ENCODE peak calls at places on chromosome 15, in seven cellular contexts. One of them, this sample, is unnamed.

GRCh38 chr15:51240066-51240465 is 98.3 kb downstream of the CYP19A1 start:
- DNase-seq in right lobe of liver: no peak
- DNase-seq in IMR-90: no peak
- DNase-seq in HepG2: no peak
- DNase-seq in endothelial cell of umbilical vein: no peak
- DNase-seq in vagina: no peak
- DNase-seq in heart left ventricle: no peak
- DNase-seq in this sample: no peak

GRCh38 chr15:39885099-39885777 is 34.8 kb downstream of the GPR176 start:
- DNase-seq in right lobe of liver: no peak
- DNase-seq in IMR-90: no peak
- DNase-seq in HepG2: no peak
- DNase-seq in endothelial cell of umbilical vein: no peak
- DNase-seq in vagina: no peak
- DNase-seq in heart left ventricle: no peak
- DNase-seq in this sample: no peak

GRCh38 chr15:28128036-28128435 is 28.9 kb upstream of the OCA2 start:
- DNase-seq in right lobe of liver: no peak
- DNase-seq in IMR-90: no peak
- DNase-seq in HepG2: no peak
- DNase-seq in endothelial cell of umbilical vein: no peak
- DNase-seq in vagina: no peak
- DNase-seq in heart left ventricle: peak
- DNase-seq in this sample: no peak

GRCh38 chr15:57878573-57878972 is 172.1 kb downstream of the POLR2M start:
- DNase-seq in right lobe of liver: no peak
- DNase-seq in IMR-90: no peak
- DNase-seq in HepG2: no peak
- DNase-seq in endothelial cell of umbilical vein: peak
- DNase-seq in vagina: no peak
- DNase-seq in heart left ventricle: no peak
- DNase-seq in this sample: no peak

GRCh38 chr15:36591534-36592411 is 12.3 kb downstream of the CDIN1 start:
- DNase-seq in right lobe of liver: no peak
- DNase-seq in IMR-90: no peak
- DNase-seq in HepG2: no peak
- DNase-seq in endothelial cell of umbilical vein: no peak
- DNase-seq in vagina: no peak
- DNase-seq in heart left ventricle: no peak
- DNase-seq in this sample: no peak

GRCh38 chr15:75840659-75841058 is 2.6 kb upstream of the UBE2Q2 start:
- DNase-seq in right lobe of liver: no peak
- DNase-seq in IMR-90: peak
- DNase-seq in HepG2: no peak
- DNase-seq in endothelial cell of umbilical vein: peak
- DNase-seq in vagina: no peak
- DNase-seq in heart left ventricle: no peak
- DNase-seq in this sample: no peak

GRCh38 chr15:65824941-65825544 is 33.0 kb upstream of the DENND4A start:
- DNase-seq in right lobe of liver: no peak
- DNase-seq in IMR-90: peak
- DNase-seq in HepG2: no peak
- DNase-seq in endothelial cell of umbilical vein: no peak
- DNase-seq in vagina: no peak
- DNase-seq in heart left ventricle: no peak
- DNase-seq in this sample: peak

GRCh38 chr15:68635142-68635541 is 56.3 kb downstream of the CORO2B start:
- DNase-seq in right lobe of liver: no peak
- DNase-seq in IMR-90: no peak
- DNase-seq in HepG2: no peak
- DNase-seq in endothelial cell of umbilical vein: no peak
- DNase-seq in vagina: no peak
- DNase-seq in heart left ventricle: no peak
- DNase-seq in this sample: no peak

GRCh38 chr15:38085931-38086562 is 151.6 kb downstream of the TMCO5A start:
- DNase-seq in right lobe of liver: no peak
- DNase-seq in IMR-90: peak
- DNase-seq in HepG2: no peak
- DNase-seq in endothelial cell of umbilical vein: peak
- DNase-seq in vagina: no peak
- DNase-seq in heart left ventricle: no peak
- DNase-seq in this sample: no peak

GRCh38 chr15:40825661-40826088 is 2.8 kb downstream of the PPP1R14D start:
- DNase-seq in right lobe of liver: no peak
- DNase-seq in IMR-90: peak
- DNase-seq in HepG2: peak
- DNase-seq in endothelial cell of umbilical vein: no peak
- DNase-seq in vagina: no peak
- DNase-seq in heart left ventricle: no peak
- DNase-seq in this sample: peak

GRCh38 chr15:72184165-72184811 is 13.3 kb downstream of the GRAMD2A start:
- DNase-seq in right lobe of liver: no peak
- DNase-seq in IMR-90: no peak
- DNase-seq in HepG2: peak
- DNase-seq in endothelial cell of umbilical vein: no peak
- DNase-seq in vagina: no peak
- DNase-seq in heart left ventricle: no peak
- DNase-seq in this sample: peak

GRCh38 chr15:84715442-84716035 is 400 bp downstream of the SEC11A start:
- DNase-seq in right lobe of liver: no peak
- DNase-seq in IMR-90: peak
- DNase-seq in HepG2: no peak
- DNase-seq in endothelial cell of umbilical vein: peak
- DNase-seq in vagina: no peak
- DNase-seq in heart left ventricle: no peak
- DNase-seq in this sample: peak

GRCh38 chr15:62124176-62124952 is 40.7 kb downstream of the C2CD4B start:
- DNase-seq in right lobe of liver: no peak
- DNase-seq in IMR-90: peak
- DNase-seq in HepG2: peak
- DNase-seq in endothelial cell of umbilical vein: peak
- DNase-seq in vagina: no peak
- DNase-seq in heart left ventricle: no peak
- DNase-seq in this sample: no peak

GRCh38 chr15:58070801-58071418 is 5.4 kb upstream of the ALDH1A2 start:
- DNase-seq in right lobe of liver: peak
- DNase-seq in IMR-90: peak
- DNase-seq in HepG2: peak
- DNase-seq in endothelial cell of umbilical vein: peak
- DNase-seq in vagina: no peak
- DNase-seq in heart left ventricle: peak
- DNase-seq in this sample: peak

GRCh38 chr15:52317022-52317421 is 21.4 kb upstream of the MYO5C start:
- DNase-seq in right lobe of liver: no peak
- DNase-seq in IMR-90: no peak
- DNase-seq in HepG2: no peak
- DNase-seq in endothelial cell of umbilical vein: no peak
- DNase-seq in vagina: no peak
- DNase-seq in heart left ventricle: no peak
- DNase-seq in this sample: no peak
- TF ChIP-seq CTCF in right lobe of liver: no peak
- TF ChIP-seq CTCF in IMR-90: no peak
- TF ChIP-seq CTCF in HepG2: no peak
- TF ChIP-seq CTCF in endothelial cell of umbilical vein: no peak
- TF ChIP-seq CTCF in vagina: no peak
- TF ChIP-seq CTCF in heart left ventricle: no peak
- TF ChIP-seq CTCF in this sample: no peak

DNA sequence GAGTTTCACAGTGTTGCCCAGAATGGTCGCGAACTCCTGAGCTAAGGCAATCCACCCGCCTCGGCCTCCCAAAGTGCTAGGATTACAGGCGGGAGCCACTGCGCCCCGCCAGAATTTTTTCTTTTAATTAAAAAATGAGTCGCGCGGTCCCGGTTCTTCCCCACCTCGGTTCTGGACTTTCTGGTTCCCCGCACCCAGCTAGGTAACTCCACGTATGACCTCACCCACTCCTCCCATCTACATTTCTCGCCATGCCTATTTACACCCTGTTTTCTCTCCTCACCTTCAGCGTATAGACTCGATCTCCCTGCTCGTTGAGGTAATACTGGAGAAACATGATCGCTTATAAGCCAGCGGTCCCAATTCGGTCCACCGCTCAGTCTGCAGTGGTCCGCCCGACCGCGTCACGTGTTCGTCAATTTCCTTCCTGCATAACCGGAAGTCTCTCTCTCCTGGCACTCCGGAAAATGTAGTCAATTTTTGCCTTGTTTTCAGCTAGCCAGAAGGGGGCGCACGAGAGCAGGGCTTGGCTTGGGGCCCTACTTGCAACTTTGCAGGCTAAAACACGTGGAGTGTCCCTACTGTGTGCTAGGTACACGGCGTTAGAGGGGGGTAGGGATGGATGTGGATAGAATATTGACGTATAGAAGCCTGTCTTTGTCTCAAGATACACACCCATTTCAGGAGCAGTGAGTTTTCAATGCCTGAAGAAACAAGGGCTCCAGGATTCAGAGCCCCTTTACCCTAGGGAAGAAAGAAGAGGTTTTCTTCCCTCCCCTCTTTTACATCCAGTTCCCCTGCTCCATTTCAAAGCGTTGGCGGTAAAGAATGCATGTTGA is at the start of the genes NOP10 and NUTM1:
- DNase-seq in right lobe of liver: peak
- DNase-seq in IMR-90: peak
- DNase-seq in HepG2: peak
- DNase-seq in endothelial cell of umbilical vein: peak
- DNase-seq in vagina: peak
- DNase-seq in heart left ventricle: peak
- DNase-seq in this sample: peak
- TF ChIP-seq POLR2A in right lobe of liver: peak
- TF ChIP-seq POLR2A in IMR-90: peak
- TF ChIP-seq POLR2A in HepG2: peak
- TF ChIP-seq POLR2A in endothelial cell of umbilical vein: peak
- TF ChIP-seq POLR2A in vagina: no peak
- TF ChIP-seq POLR2A in heart left ventricle: no peak
- TF ChIP-seq POLR2A in this sample: peak

GRCh38 chr15:32991544-32992192 is 202.8 kb downstream of the FMN1 start:
- DNase-seq in right lobe of liver: no peak
- DNase-seq in IMR-90: no peak
- DNase-seq in HepG2: no peak
- DNase-seq in endothelial cell of umbilical vein: no peak
- DNase-seq in vagina: no peak
- DNase-seq in heart left ventricle: no peak
- DNase-seq in this sample: no peak

GRCh38 chr15:32994810-32995424 is 199.6 kb downstream of the FMN1 start:
- DNase-seq in right lobe of liver: no peak
- DNase-seq in IMR-90: peak
- DNase-seq in HepG2: peak
- DNase-seq in endothelial cell of umbilical vein: peak
- DNase-seq in vagina: no peak
- DNase-seq in heart left ventricle: no peak
- DNase-seq in this sample: no peak

GRCh38 chr15:32990071-32990470 is 204.4 kb downstream of the FMN1 start:
- DNase-seq in right lobe of liver: no peak
- DNase-seq in IMR-90: peak
- DNase-seq in HepG2: no peak
- DNase-seq in endothelial cell of umbilical vein: no peak
- DNase-seq in vagina: no peak
- DNase-seq in heart left ventricle: no peak
- DNase-seq in this sample: no peak

GRCh38 chr15:32998182-32998581 is 196.3 kb downstream of the FMN1 start:
- DNase-seq in right lobe of liver: no peak
- DNase-seq in IMR-90: no peak
- DNase-seq in HepG2: no peak
- DNase-seq in endothelial cell of umbilical vein: no peak
- DNase-seq in vagina: no peak
- DNase-seq in heart left ventricle: no peak
- DNase-seq in this sample: peak

GRCh38 chr15:32993285-32993684 is 201.2 kb downstream of the FMN1 start:
- DNase-seq in right lobe of liver: no peak
- DNase-seq in IMR-90: no peak
- DNase-seq in HepG2: no peak
- DNase-seq in endothelial cell of umbilical vein: no peak
- DNase-seq in vagina: no peak
- DNase-seq in heart left ventricle: no peak
- DNase-seq in this sample: no peak
- TF ChIP-seq CTCF in right lobe of liver: no peak
- TF ChIP-seq CTCF in IMR-90: peak
- TF ChIP-seq CTCF in HepG2: no peak
- TF ChIP-seq CTCF in endothelial cell of umbilical vein: no peak
- TF ChIP-seq CTCF in vagina: no peak
- TF ChIP-seq CTCF in heart left ventricle: no peak
- TF ChIP-seq CTCF in this sample: no peak

DNA sequence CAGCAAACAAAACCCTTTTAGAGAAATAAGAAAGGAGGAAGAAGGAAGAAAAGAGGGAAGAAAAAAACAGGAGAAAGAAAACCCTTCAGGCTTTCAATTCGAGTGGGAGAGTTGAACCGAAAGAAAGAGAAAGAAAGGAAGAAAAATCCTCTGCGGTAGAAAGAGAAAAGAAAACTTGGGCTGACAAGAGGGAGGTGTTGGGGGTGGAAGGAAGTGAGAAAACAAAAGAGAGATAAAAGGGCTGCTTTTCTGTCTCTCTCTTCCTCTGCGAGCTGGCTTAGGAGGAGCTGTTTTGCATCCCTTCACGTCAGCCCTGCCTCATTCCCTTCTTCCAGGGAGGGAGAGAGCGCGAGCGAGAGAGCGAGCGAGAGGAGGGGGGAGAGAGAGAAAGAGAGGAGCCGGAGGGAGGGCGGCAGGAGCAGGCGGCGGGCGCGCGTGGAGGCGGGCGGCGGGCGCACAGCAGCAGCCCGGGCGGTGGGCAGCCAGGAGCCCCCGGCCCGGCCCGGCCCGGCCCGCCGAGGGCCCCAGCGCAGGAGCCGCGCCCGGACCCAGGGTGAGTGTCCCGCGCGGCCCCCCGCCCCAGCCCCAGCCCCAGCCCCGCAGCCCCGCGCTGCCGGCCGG is at the start of gene ZNF710:
- DNase-seq in right lobe of liver: no peak
- DNase-seq in IMR-90: peak
- DNase-seq in HepG2: no peak
- DNase-seq in endothelial cell of umbilical vein: peak
- DNase-seq in vagina: no peak
- DNase-seq in heart left ventricle: peak
- DNase-seq in this sample: peak
- TF ChIP-seq POLR2A in right lobe of liver: no peak
- TF ChIP-seq POLR2A in IMR-90: no peak
- TF ChIP-seq POLR2A in HepG2: peak
- TF ChIP-seq POLR2A in endothelial cell of umbilical vein: peak
- TF ChIP-seq POLR2A in vagina: no peak
- TF ChIP-seq POLR2A in heart left ventricle: no peak
- TF ChIP-seq POLR2A in this sample: peak

GRCh38 chr15:63826513-63826912 is 7.2 kb downstream of the HERC1 start:
- DNase-seq in right lobe of liver: no peak
- DNase-seq in IMR-90: peak
- DNase-seq in HepG2: no peak
- DNase-seq in endothelial cell of umbilical vein: peak
- DNase-seq in vagina: no peak
- DNase-seq in heart left ventricle: no peak
- DNase-seq in this sample: no peak
- TF ChIP-seq CTCF in right lobe of liver: peak
- TF ChIP-seq CTCF in IMR-90: peak
- TF ChIP-seq CTCF in HepG2: no peak
- TF ChIP-seq CTCF in endothelial cell of umbilical vein: no peak
- TF ChIP-seq CTCF in vagina: no peak
- TF ChIP-seq CTCF in heart left ventricle: no peak
- TF ChIP-seq CTCF in this sample: no peak

GRCh38 chr15:74184582-74185091 is 11.1 kb downstream of the ISLR start:
- DNase-seq in right lobe of liver: no peak
- DNase-seq in IMR-90: no peak
- DNase-seq in HepG2: no peak
- DNase-seq in endothelial cell of umbilical vein: no peak
- DNase-seq in vagina: no peak
- DNase-seq in heart left ventricle: peak
- DNase-seq in this sample: no peak
- TF ChIP-seq POLR2A in right lobe of liver: no peak
- TF ChIP-seq POLR2A in IMR-90: no peak
- TF ChIP-seq POLR2A in HepG2: no peak
- TF ChIP-seq POLR2A in endothelial cell of umbilical vein: no peak
- TF ChIP-seq POLR2A in vagina: no peak
- TF ChIP-seq POLR2A in heart left ventricle: no peak
- TF ChIP-seq POLR2A in this sample: no peak